ENCODE peak calls at places on chromosomes 2 and 18, in nine cellular contexts. U, G, I, O, F, M, Z, N and H are unnamed samples.

GRCh38 chr2:79129260-79129659 is 9.0 kb downstream of the REG1A start:
- DNase-seq in U (no peak), G (no peak), I (no peak), O (no peak), F (no peak), M (no peak), Z (no peak), N (no peak), H (no peak)

GRCh38 chr2:151162185-151162584 is 99.5 kb downstream of the RBM43 start:
- DNase-seq in U (peak; percentile 72), G (no peak), I (no peak), O (no peak), F (no peak), M (no peak), Z (no peak), N (no peak), H (no peak)

GRCh38 chr2:156110890-156111289 is 221.6 kb downstream of the NR4A2 start:
- DNase-seq in U (no peak), G (no peak), I (peak; percentile 36), O (peak; percentile 46), F (no peak), M (no peak), Z (peak; percentile 13), N (peak; percentile 9), H (peak; percentile 9)

GRCh38 chr2:40129725-40130124 is 322.2 kb downstream of the SLC8A1 start:
- DNase-seq in U (no peak), G (no peak), I (no peak), O (no peak), F (no peak), M (no peak), Z (no peak), N (no peak), H (no peak)

GRCh38 chr2:26634636-26635230 is 6.4 kb downstream of the CIB4 start:
- DNase-seq in U (no peak), G (no peak), I (no peak), O (no peak), F (no peak), M (no peak), Z (no peak), N (no peak), H (no peak)

GRCh38 chr2:20516646-20517341 is 69.9 kb downstream of the RHOB start:
- DNase-seq in U (no peak), G (no peak), I (no peak), O (no peak), F (no peak), M (no peak), Z (no peak), N (peak; percentile 41), H (peak; percentile 61)

GRCh38 chr2:164903214-164903613 is 52.1 kb downstream of the SLC38A11 start:
- DNase-seq in U (peak; percentile 96), G (no peak), I (no peak), O (no peak), F (no peak), M (no peak), Z (no peak), N (no peak), H (no peak)

GRCh38 chr18:41378628-41379027 is 576.4 kb upstream of the PIK3C3 start:
- DNase-seq in U (peak; percentile 85), G (no peak), I (no peak), O (no peak), F (no peak), M (peak; percentile 5), Z (no peak), N (no peak), H (no peak)

GRCh38 chr2:205161156-205161555 is 521.1 kb upstream of the NRP2 start:
- DNase-seq in U (peak; percentile 7), G (no peak), I (no peak), O (no peak), F (no peak), M (no peak), Z (no peak), N (no peak), H (no peak)

GRCh38 chr18:79405781-79406575 is 10.2 kb downstream of the NFATC1 start:
- DNase-seq in U (no peak), G (no peak), I (peak; percentile 4), O (peak; percentile 96), F (peak; percentile 79), M (no peak), Z (no peak), N (peak; percentile 65), H (peak; percentile 93)

GRCh38 chr2:222610746-222611145 is 45.1 kb downstream of the FARSB start:
- DNase-seq in U (peak; percentile 56), G (no peak), I (no peak), O (no peak), F (no peak), M (no peak), Z (no peak), N (no peak), H (no peak)
- TF ChIP-seq CTCF in U (peak; percentile 43), G (no peak), I (no peak), O (no peak), F (no peak), M (no peak), Z (no peak), N (no peak), H (no peak)

GRCh38 chr2:6325616-6326015 is 540.1 kb downstream of the CMPK2 start:
- DNase-seq in U (no peak), G (no peak), I (no peak), O (no peak), F (no peak), M (no peak), Z (no peak), N (no peak), H (no peak)
- TF ChIP-seq CTCF in U (no peak), G (no peak), I (no peak), O (no peak), F (no peak), M (no peak), Z (no peak), N (no peak), H (no peak)

GRCh38 chr18:74065366-74065765 is 82.3 kb downstream of the FBXO15 start:
- DNase-seq in U (no peak), G (no peak), I (no peak), O (no peak), F (no peak), M (no peak), Z (no peak), N (no peak), H (no peak)

GRCh38 chr18:74064510-74064909 is 83.1 kb downstream of the FBXO15 start:
- DNase-seq in U (no peak), G (no peak), I (no peak), O (peak; percentile 87), F (no peak), M (no peak), Z (no peak), N (no peak), H (no peak)

GRCh38 chr18:74062037-74062436 is 85.6 kb downstream of the FBXO15 start:
- DNase-seq in U (no peak), G (no peak), I (no peak), O (no peak), F (no peak), M (no peak), Z (no peak), N (no peak), H (no peak)

GRCh38 chr18:74063552-74063951 is 84.1 kb downstream of the FBXO15 start:
- DNase-seq in U (no peak), G (no peak), I (no peak), O (no peak), F (no peak), M (no peak), Z (no peak), N (no peak), H (no peak)

DNA sequence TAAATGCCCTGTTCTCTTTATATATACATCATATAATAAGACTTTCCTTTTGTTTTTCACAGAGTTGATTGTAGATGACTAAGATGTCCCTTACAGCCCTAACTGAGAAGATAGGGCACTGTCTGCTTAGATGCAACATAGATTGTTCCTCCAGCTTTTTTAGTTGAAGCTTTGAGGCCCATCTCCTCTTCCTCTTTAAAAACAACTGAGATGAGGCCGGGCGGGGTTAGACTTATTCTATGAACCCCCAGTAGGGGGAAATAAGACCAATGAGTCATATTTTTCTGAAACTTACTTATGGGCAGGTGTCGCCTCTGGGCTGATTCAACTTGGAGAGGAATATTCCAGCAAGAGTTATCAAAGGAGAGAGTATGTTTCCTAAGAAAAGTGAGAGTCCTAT is 84.6 kb downstream of the FBXO15 start:
- DNase-seq in U (no peak), G (no peak), I (no peak), O (peak; percentile 82), F (no peak), M (no peak), Z (no peak), N (no peak), H (peak; percentile 34)
- TF ChIP-seq CTCF in U (no peak), G (no peak), I (peak; percentile 18), O (no peak), F (peak; percentile 5), M (no peak), Z (no peak), N (peak; percentile 23), H (no peak)

GRCh38 chr2:99066602-99067001 is 74.9 kb upstream of the C2orf15 start:
- DNase-seq in U (peak; percentile 80), G (no peak), I (peak; percentile 25), O (peak; percentile 49), F (no peak), M (peak; percentile 50), Z (no peak), N (peak; percentile 43), H (peak; percentile 55)
- TF ChIP-seq CTCF in U (peak; percentile 78), G (no peak), I (no peak), O (no peak), F (no peak), M (no peak), Z (peak; percentile 42), N (peak; percentile 57), H (no peak)